ENCODE peak calls at places on chromosomes 4 and X, in ten cellular contexts. Y is prostate gland, O is epithelial cell of esophagus, B is DND-41, F is fibroblast of villous mesenchyme, Z is astrocyte of the spinal cord, G is BJ, W is endodermal cell, S is Caco-2, I is lower lobe of right lung. E is an unnamed sample.

GRCh38 chr4:168541608-168541953 is 44.7 kb downstream of the PALLD start:
- DNase-seq in W (no peak), B (no peak), S (no peak), O (peak; percentile 74), Y (no peak), I (no peak), Z (peak; percentile 68), G (no peak), F (peak; percentile 64), E (peak; percentile 55)

GRCh38 chr4:152348670-152349069 is 187.2 kb downstream of the FBXW7 start:
- DNase-seq in F (peak; percentile 26), Y (no peak), B (peak; percentile 47), W (no peak), G (no peak), S (no peak), Z (peak; percentile 16), O (peak; percentile 24), I (no peak), E (no peak)

GRCh38 chrX:37887347-37887746 is 40.0 kb upstream of the DYNLT3 start:
- DNase-seq in G (no peak), S (no peak), B (no peak), Y (no peak), F (no peak), W (no peak), O (no peak), Z (no peak), I (no peak), E (no peak)

GRCh38 chrX:43949669-43950068 is 23.5 kb downstream of the NDP start:
- DNase-seq in G (no peak), B (peak; percentile 5), Z (no peak), O (peak; percentile 15), Y (no peak), S (peak; percentile 21), W (peak; percentile 89), F (no peak), I (peak; percentile 44), E (no peak)

GRCh38 chr4:38715076-38715475 is 51.1 kb downstream of the KLF3 start:
- DNase-seq in I (no peak), F (no peak), O (no peak), W (no peak), B (no peak), S (no peak), G (no peak), Y (no peak), Z (no peak), E (no peak)

GRCh38 chr4:53060278-53060677 is 198.2 kb downstream of the RASL11B start:
- DNase-seq in Y (no peak), F (no peak), S (no peak), B (no peak), Z (no peak), O (no peak), I (no peak), W (no peak), G (no peak), E (no peak)

GRCh38 chr4:8101213-8101781 is 57.3 kb downstream of the ABLIM2 start:
- DNase-seq in Y (peak; percentile 58), Z (no peak), S (peak; percentile 13), O (peak; percentile 69), I (peak; percentile 72), W (no peak), G (no peak), B (no peak), F (peak; percentile 68), E (peak; percentile 84)

GRCh38 chr4:147160908-147161513 is 215.3 kb upstream of the TTC29 start:
- DNase-seq in F (peak; percentile 69), Z (peak; percentile 75), G (peak; percentile 5), Y (no peak), O (peak; percentile 69), B (peak; percentile 18), S (peak; percentile 40), I (no peak), W (peak; percentile 65), E (peak; percentile 84)

GRCh38 chr4:186189656-186190055 is 1.7 kb upstream of the CYP4V2 start:
- DNase-seq in F (no peak), S (no peak), O (no peak), Y (no peak), W (no peak), I (no peak), B (no peak), G (no peak), Z (no peak), E (no peak)

GRCh38 chr4:102687373-102687981 is 73.3 kb downstream of the MANBA start:
- DNase-seq in I (no peak), W (no peak), O (peak; percentile 96), S (no peak), G (no peak), B (no peak), Y (no peak), Z (peak; percentile 53), F (peak; percentile 29), E (peak; percentile 53)

GRCh38 chr4:4991541-4992099 is 27.6 kb downstream of the CYTL1 start:
- DNase-seq in O (no peak), B (no peak), S (no peak), W (no peak), I (no peak), G (no peak), Z (peak; percentile 3), F (no peak), Y (no peak), E (no peak)

GRCh38 chrX:37348237-37349130 is 680 bp upstream of the PRRG1 start:
- DNase-seq in F (peak; percentile 83), G (peak; percentile 27), W (no peak), S (no peak), O (no peak), Y (no peak), B (no peak), Z (peak; percentile 14), I (no peak), E (peak; percentile 70)

GRCh38 chr4:23038626-23039245 is 346.0 kb downstream of the GBA3 start:
- DNase-seq in W (no peak), F (no peak), I (no peak), S (no peak), Y (no peak), O (no peak), Z (no peak), G (no peak), B (no peak), E (no peak)

GRCh38 chrX:13248867-13249521 is 70.9 kb downstream of the ATXN3L start:
- DNase-seq in W (no peak), Y (no peak), B (no peak), S (no peak), O (no peak), G (peak; percentile 28), Z (no peak), I (no peak), F (peak; percentile 89), E (no peak)

GRCh38 chr4:2337896-2338295 is 76.0 kb upstream of the MXD4 start:
- DNase-seq in O (no peak), B (no peak), F (no peak), Y (no peak), G (no peak), W (no peak), I (no peak), S (no peak), Z (no peak), E (no peak)

DNA sequence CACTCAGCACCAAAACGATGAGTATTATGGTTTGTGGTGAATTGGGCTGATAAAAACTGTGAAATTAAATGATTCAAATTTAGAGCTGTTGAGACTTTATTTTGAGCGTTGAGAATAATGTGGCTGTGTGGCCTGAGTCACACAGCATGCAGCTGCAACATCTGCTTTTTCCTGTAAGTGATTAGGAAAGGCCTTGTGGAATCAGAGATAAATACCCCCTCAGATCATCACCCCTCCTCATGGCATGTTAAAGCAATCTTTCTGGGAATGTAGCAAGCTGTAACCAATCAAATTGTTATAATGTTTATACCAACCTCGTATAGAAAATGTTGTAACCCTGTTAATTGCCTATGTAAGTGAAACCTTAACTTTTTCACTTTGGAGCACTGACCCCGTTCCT is 90.0 kb upstream of the GRPR start:
- DNase-seq in Z (no peak), S (no peak), I (no peak), B (no peak), Y (no peak), O (peak; percentile 0), W (no peak), G (no peak), F (peak; percentile 71), E (no peak)
- H3K4me3 ChIP-seq in Z (no peak overlapping the region), S (no peak overlapping the region), I (no peak overlapping the region), B (no peak overlapping the region), Y (no peak overlapping the region), O (no peak overlapping the region), W (no peak overlapping the region), G (no peak overlapping the region), F (no peak overlapping the region), E (no peak overlapping the region)

GRCh38 chr4:108965031-108965430 is 202.2 kb upstream of the ETNPPL start:
- DNase-seq in B (no peak), Z (no peak), F (peak; percentile 78), G (no peak), I (no peak), S (no peak), O (no peak), W (no peak), Y (no peak), E (no peak)

GRCh38 chr4:108954880-108955279 is 192.0 kb upstream of the ETNPPL start:
- DNase-seq in I (no peak), S (no peak), B (no peak), Y (no peak), F (no peak), W (no peak), Z (no peak), O (peak; percentile 4), G (no peak), E (no peak)

GRCh38 chr4:108963910-108964309 is 201.1 kb upstream of the ETNPPL start:
- DNase-seq in O (no peak), W (no peak), F (no peak), S (no peak), Y (no peak), Z (no peak), I (no peak), G (no peak), B (no peak), E (no peak)

GRCh38 chr4:108953941-108954340 is 191.1 kb upstream of the ETNPPL start:
- DNase-seq in Z (no peak), I (no peak), S (no peak), G (no peak), Y (no peak), F (no peak), W (no peak), O (no peak), B (no peak), E (no peak)

GRCh38 chr4:108959497-108959896 is 196.6 kb upstream of the ETNPPL start:
- DNase-seq in G (no peak), Z (peak; percentile 13), W (no peak), B (no peak), I (no peak), F (no peak), S (no peak), O (no peak), Y (no peak), E (peak; percentile 65)
- TF ChIP-seq CTCF in G (no peak), Z (no peak), W (no peak), B (no peak), I (no peak), F (no peak), S (no peak), O (no peak), Y (no peak), E (no peak)

GRCh38 chrX:48021026-48021900 is 14.5 kb downstream of the SPACA5 start:
- DNase-seq in B (peak; percentile 77), I (peak; percentile 78), W (peak; percentile 88), F (peak; percentile 86), Y (peak; percentile 50), S (peak; percentile 81), G (peak; percentile 26), O (peak; percentile 77), Z (peak; percentile 92), E (peak; percentile 90)
- H3K4me3 ChIP-seq in B (peak overlapping the region; percentile 18), I (peak overlapping the region; percentile 57), W (peak overlapping the region; percentile 82), F (peak overlapping the region; percentile 68), Y (peak overlapping the region; percentile 31), S (peak overlapping the region; percentile 63), G (peak overlapping the region; percentile 65), O (peak overlapping the region; percentile 68), Z (peak overlapping the region; percentile 58), E (peak overlapping the region; percentile 70)

GRCh38 chrX:133434197-133434820 is 19.0 kb upstream of the GPC4 start:
- DNase-seq in F (no peak), G (no peak), Y (no peak), S (no peak), I (no peak), O (no peak), Z (no peak), B (no peak), W (no peak), E (no peak)
- TF ChIP-seq CTCF in F (no peak), G (no peak), Y (no peak), S (no peak), I (no peak), O (no peak), Z (no peak), B (no peak), W (peak; percentile 53), E (no peak)

E was measured in choroid plexus epithelial cell.